ENCODE peak calls at places on chromosomes 5 and 9, in eight cellular contexts. L is GM12878, O is A549, K is endothelial cell of umbilical vein, R is HCT116, W is H1, S is K562, E is HepG2. G is an unnamed sample.

GRCh38 chr5:67188274-67188857 is 8.2 kb downstream of the CD180 start:
- DNase-seq in L (no peak), O (no peak), K (no peak), R (no peak), W (no peak), S (no peak), E (no peak), G (no peak)

GRCh38 chr5:141322261-141322660 is 1.7 kb upstream of the TAF7 start:
- DNase-seq in L (no peak), O (no peak), K (no peak), R (no peak), W (no peak), S (no peak), E (no peak), G (no peak)

GRCh38 chr5:1800470-1801060 is 642 bp upstream of the NDUFS6 start:
- DNase-seq in L (no peak), O (peak), K (peak), R (no peak), W (no peak), S (no peak), E (peak), G (no peak)

GRCh38 chr5:62576570-62577172 is 1.9 kb upstream of the LRRC70 start:
- DNase-seq in L (no peak), O (no peak), K (peak), R (no peak), W (no peak), S (no peak), E (no peak), G (no peak)

GRCh38 chr5:102895976-102896375 is 140.9 kb downstream of the PAM start:
- DNase-seq in L (no peak), O (no peak), K (no peak), R (no peak), W (no peak), S (no peak), E (no peak), G (no peak)

GRCh38 chr5:63686938-63687337 is 275.3 kb downstream of the HTR1A start:
- DNase-seq in L (no peak), O (peak), K (no peak), R (no peak), W (no peak), S (no peak), E (no peak), G (no peak)

GRCh38 chr5:67581203-67581602 is 384.6 kb upstream of the CD180 start:
- DNase-seq in L (no peak), O (no peak), K (no peak), R (no peak), W (no peak), S (no peak), E (no peak), G (no peak)

GRCh38 chr5:52604151-52604550 is 183.6 kb upstream of the ITGA1 start:
- DNase-seq in L (no peak), O (no peak), K (no peak), R (no peak), W (no peak), S (no peak), E (no peak), G (no peak)

GRCh38 chr5:74641778-74642542 is 1.4 kb upstream of the ENC1 start:
- DNase-seq in L (no peak), O (peak), K (peak), R (peak), W (no peak), S (peak), E (peak), G (peak)

GRCh38 chr9:136537896-136538598 is 7.8 kb downstream of the NOTCH1 start:
- DNase-seq in L (no peak), O (no peak), K (no peak), R (no peak), W (no peak), S (no peak), E (no peak), G (no peak)

GRCh38 chr5:73122875-73123810 is 2.8 kb downstream of the TMEM171 start:
- DNase-seq in L (no peak), O (no peak), K (peak), R (no peak), W (no peak), S (no peak), E (no peak), G (no peak)

GRCh38 chr5:38601133-38601842 is 44.8 kb upstream of the LIFR start:
- DNase-seq in L (no peak), O (no peak), K (peak), R (no peak), W (no peak), S (no peak), E (no peak), G (no peak)

GRCh38 chr5:139210585-139210984 is 12.4 kb upstream of the SIL1 start:
- DNase-seq in L (no peak), O (no peak), K (no peak), R (no peak), W (no peak), S (no peak), E (no peak), G (no peak)

GRCh38 chr5:34735436-34736426 is 79.6 kb downstream of the RAI14 start:
- DNase-seq in L (no peak), O (no peak), K (no peak), R (no peak), W (no peak), S (no peak), E (no peak), G (no peak)

GRCh38 chr5:93590511-93590910 is 7.5 kb downstream of the NR2F1 start:
- DNase-seq in L (no peak), O (no peak), K (no peak), R (no peak), W (no peak), S (no peak), E (no peak), G (no peak)

GRCh38 chr5:93589348-93589662 is 6.3 kb downstream of the NR2F1 start:
- DNase-seq in L (no peak), O (no peak), K (no peak), R (no peak), W (no peak), S (no peak), E (no peak), G (peak)

GRCh38 chr5:93591323-93591945 is 8.4 kb downstream of the NR2F1 start:
- DNase-seq in L (no peak), O (no peak), K (no peak), R (no peak), W (no peak), S (no peak), E (no peak), G (no peak)

GRCh38 chr5:93588586-93589347 is 5.7 kb downstream of the NR2F1 start:
- DNase-seq in L (no peak), O (no peak), K (no peak), R (no peak), W (no peak), S (no peak), E (no peak), G (peak)

GRCh38 chr5:93589812-93590215 is 6.8 kb downstream of the NR2F1 start:
- DNase-seq in L (no peak), O (no peak), K (no peak), R (no peak), W (no peak), S (no peak), E (no peak), G (peak)
- H3K4me3 ChIP-seq in L (no peak), O (no peak), K (no peak), R (no peak), W (no peak), S (no peak), E (no peak), G (peak)

GRCh38 chr9:109086221-109086620 is 33.5 kb downstream of the TMEM245 start:
- DNase-seq in L (peak), O (peak), K (peak), R (no peak), W (no peak), S (no peak), E (no peak), G (no peak)
- TF ChIP-seq MAX in L (no peak), O (no peak), K (no peak), R (no peak), W (no peak), S (no peak), E (no peak), G (no peak)

DNA sequence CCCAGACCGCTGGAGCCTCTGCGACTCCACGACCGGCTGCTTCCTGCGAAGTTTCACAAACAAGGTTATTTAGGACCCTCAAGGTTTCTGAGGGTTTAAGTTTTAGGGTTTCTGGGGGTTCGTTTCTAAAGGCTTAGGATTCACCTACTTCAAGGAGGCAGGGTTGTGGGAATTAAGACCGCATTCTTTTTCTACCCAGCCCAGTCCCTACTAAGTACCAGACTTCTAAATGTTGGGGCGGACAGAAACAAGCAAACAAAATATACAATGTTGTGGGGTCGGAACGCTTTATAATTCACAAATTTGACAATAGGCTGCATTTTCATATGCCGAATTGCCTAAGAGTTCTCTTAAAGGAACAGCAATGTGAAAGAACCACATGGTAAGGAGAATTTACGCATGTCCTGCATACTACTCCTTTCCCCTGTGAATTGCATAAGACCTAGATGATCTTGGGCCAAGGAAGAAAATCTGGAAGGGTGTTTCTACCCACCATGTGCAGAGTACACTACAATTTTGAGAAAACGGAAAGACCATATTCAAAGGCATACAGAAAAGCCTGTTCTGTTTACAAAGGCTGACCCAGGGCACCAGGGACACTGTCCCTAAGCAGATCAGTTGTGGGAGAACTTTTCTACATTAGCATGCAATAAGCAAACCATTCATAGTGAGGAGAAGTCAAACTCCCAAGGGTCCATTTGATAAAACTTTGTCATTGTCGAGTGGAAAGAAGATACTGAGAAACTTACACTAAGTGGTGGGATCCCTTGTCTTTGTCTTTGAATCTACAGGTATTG is 457.3 kb downstream of the RAB3C start:
- DNase-seq in L (no peak), O (peak), K (peak), R (no peak), W (no peak), S (no peak), E (no peak), G (no peak)
- H3K4me3 ChIP-seq in L (no peak), O (peak), K (peak), R (peak), W (peak), S (no peak), E (peak), G (peak)

GRCh38 chr5:154189819-154190651 is 498 bp upstream of the GALNT10 start:
- DNase-seq in L (no peak), O (peak), K (peak), R (peak), W (no peak), S (peak), E (peak), G (peak)

GRCh38 chr5:154193176-154193575 is 2.6 kb downstream of the GALNT10 start:
- DNase-seq in L (no peak), O (no peak), K (no peak), R (no peak), W (no peak), S (no peak), E (no peak), G (no peak)

GRCh38 chr5:154193636-154194035 is 3.1 kb downstream of the GALNT10 start:
- DNase-seq in L (no peak), O (no peak), K (no peak), R (no peak), W (no peak), S (no peak), E (no peak), G (no peak)

GRCh38 chr5:154190652-154191304 is at the start of gene GALNT10:
- DNase-seq in L (no peak), O (peak), K (peak), R (peak), W (no peak), S (peak), E (peak), G (peak)

GRCh38 chr5:154191467-154192261 is 1.1 kb downstream of the GALNT10 start:
- DNase-seq in L (no peak), O (no peak), K (peak), R (no peak), W (no peak), S (no peak), E (no peak), G (no peak)
- TF ChIP-seq MAX in L (no peak), O (no peak), K (no peak), R (no peak), W (no peak), S (no peak), E (no peak), G (no peak)

GRCh38 chr9:92617195-92617813 is 52.6 kb downstream of the IPPK start:
- DNase-seq in L (no peak), O (no peak), K (no peak), R (no peak), W (no peak), S (no peak), E (no peak), G (no peak)

GRCh38 chr9:92616199-92617129 is 53.5 kb downstream of the IPPK start:
- DNase-seq in L (no peak), O (no peak), K (no peak), R (no peak), W (no peak), S (no peak), E (peak), G (no peak)

GRCh38 chr9:92614763-92615441 is 55.0 kb downstream of the IPPK start:
- DNase-seq in L (no peak), O (no peak), K (no peak), R (no peak), W (no peak), S (no peak), E (no peak), G (no peak)

GRCh38 chr9:92614123-92614510 is 55.8 kb downstream of the IPPK start:
- DNase-seq in L (no peak), O (no peak), K (no peak), R (no peak), W (no peak), S (no peak), E (no peak), G (no peak)

GRCh38 chr9:92615790-92616189 is 54.1 kb downstream of the IPPK start:
- DNase-seq in L (no peak), O (no peak), K (no peak), R (no peak), W (no peak), S (no peak), E (peak), G (no peak)
- H3K4me3 ChIP-seq in L (no peak), O (no peak), K (no peak), R (no peak), W (no peak), S (no peak), E (no peak), G (no peak)

GRCh38 chr5:79636981-79637733 is 24.9 kb downstream of the TENT2 start:
- DNase-seq in L (no peak), O (no peak), K (no peak), R (no peak), W (no peak), S (no peak), E (no peak), G (no peak)
- TF ChIP-seq MAX in L (no peak), O (no peak), K (no peak), R (no peak), W (no peak), S (no peak), E (no peak), G (no peak)

DNA sequence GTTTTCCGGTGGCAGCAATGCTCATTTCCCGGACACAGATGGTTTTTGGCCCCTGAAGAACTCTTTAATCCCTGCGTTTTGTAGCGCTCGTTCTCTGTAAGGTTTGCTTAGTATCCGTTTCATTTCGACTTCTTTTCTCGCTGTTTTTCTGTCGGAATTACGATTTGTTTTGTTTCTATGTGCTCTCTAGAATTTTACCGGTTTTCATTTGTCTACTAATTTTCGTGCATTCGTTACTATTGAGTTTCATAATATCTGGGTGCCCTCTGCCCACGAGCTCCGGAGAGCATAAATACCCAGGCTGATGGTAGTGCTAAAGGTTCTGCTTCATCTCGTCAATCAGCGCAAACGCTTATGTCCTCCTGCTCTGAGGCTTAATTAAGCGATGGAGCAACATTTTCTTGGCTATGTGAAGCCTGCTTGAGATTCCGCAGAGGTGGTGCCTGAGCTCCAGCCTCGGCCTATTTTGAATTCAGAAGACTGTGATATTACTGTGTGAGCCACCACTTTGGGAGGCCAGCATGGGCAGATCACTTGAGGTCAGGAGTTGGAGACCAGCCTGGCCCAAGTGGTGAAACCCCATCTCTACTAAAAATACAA is 44.9 kb downstream of the ANXA2R start:
- DNase-seq in L (no peak), O (no peak), K (no peak), R (no peak), W (no peak), S (no peak), E (no peak), G (no peak)
- H3K4me3 ChIP-seq in L (peak), O (peak), K (peak), R (peak), W (no peak), S (peak), E (peak), G (peak)

DNA sequence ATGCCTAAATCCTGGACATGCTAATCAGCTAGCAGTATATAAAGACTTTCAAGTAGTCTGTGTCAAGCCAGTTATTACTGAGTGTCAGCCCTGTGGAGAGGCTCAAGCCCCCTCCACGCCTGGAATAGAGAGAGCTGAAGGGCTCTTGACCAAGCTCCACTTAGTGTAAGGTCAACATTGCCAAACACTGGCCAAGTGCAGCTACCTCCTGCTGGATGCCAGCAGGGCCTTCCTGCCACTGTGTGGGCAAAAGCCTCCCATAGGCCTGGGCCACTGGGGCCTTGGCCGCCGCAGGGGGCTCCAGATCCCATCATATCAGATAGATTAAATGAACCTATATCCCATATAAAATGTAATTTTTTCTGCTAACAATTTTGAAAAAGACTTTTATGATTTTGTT is 239.4 kb upstream of the PANK3 start:
- DNase-seq in L (no peak), O (no peak), K (no peak), R (no peak), W (no peak), S (no peak), E (no peak), G (no peak)
- TF ChIP-seq MAX in L (no peak), O (no peak), K (no peak), R (no peak), W (no peak), S (no peak), E (no peak), G (no peak)

G was measured in SK-N-SH.